ENCODE peak calls at places on chromosomes 1 and 21, in seven cellular contexts. L, Q, G, R, I, S and F are unnamed samples.

GRCh38 chr1:44907909-44908308 is 64.9 kb upstream of the PTCH2 start:
- DNase-seq in L (no peak), Q (no peak), G (peak; percentile 10), R (no peak), I (no peak), S (no peak), F (no peak)

GRCh38 chr1:159184201-159184600 is 12.8 kb downstream of the CADM3 start:
- DNase-seq in L (no peak), Q (no peak), G (no peak), R (no peak), I (no peak), S (no peak), F (no peak)

GRCh38 chr1:43639990-43640794 is 9.8 kb upstream of the KDM4A start:
- DNase-seq in L (no peak), Q (no peak), G (no peak), R (peak; percentile 26), I (no peak), S (no peak), F (no peak)

GRCh38 chr21:42734323-42734971 is 81.0 kb downstream of the PDE9A start:
- DNase-seq in L (no peak), Q (no peak), G (no peak), R (no peak), I (no peak), S (no peak), F (no peak)

GRCh38 chr1:178456472-178456871 is 40.3 kb downstream of the CLEC20A start:
- DNase-seq in L (no peak), Q (no peak), G (no peak), R (no peak), I (no peak), S (no peak), F (no peak)

GRCh38 chr21:45227735-45228134 is 60.0 kb downstream of the POFUT2 start:
- DNase-seq in L (no peak), Q (no peak), G (peak; percentile 87), R (no peak), I (no peak), S (no peak), F (no peak)

GRCh38 chr1:199995096-199995685 is 32.3 kb upstream of the NR5A2 start:
- DNase-seq in L (no peak), Q (no peak), G (no peak), R (no peak), I (no peak), S (no peak), F (no peak)

GRCh38 chr1:95041491-95042165 is 31.1 kb downstream of the ALG14 start:
- DNase-seq in L (no peak), Q (peak; percentile 87), G (peak; percentile 87), R (peak; percentile 58), I (peak; percentile 53), S (peak; percentile 23), F (peak; percentile 80)

GRCh38 chr1:244414543-244414942 is 37.2 kb downstream of the ADSS2 start:
- DNase-seq in L (no peak), Q (peak; percentile 16), G (no peak), R (no peak), I (no peak), S (no peak), F (peak; percentile 8)

GRCh38 chr1:165376041-165376810 is 19.7 kb upstream of the LMX1A start:
- DNase-seq in L (peak; percentile 19), Q (peak; percentile 97), G (peak; percentile 47), R (peak; percentile 54), I (peak; percentile 92), S (no peak), F (no peak)

GRCh38 chr1:86705633-86705985 is 1.2 kb downstream of the SH3GLB1 start:
- DNase-seq in L (no peak), Q (no peak), G (no peak), R (no peak), I (no peak), S (no peak), F (no peak)

GRCh38 chr1:53661496-53661895 is 77.5 kb downstream of the GLIS1 start:
- DNase-seq in L (no peak), Q (no peak), G (no peak), R (no peak), I (peak; percentile 7), S (no peak), F (no peak)

GRCh38 chr1:1075148-1075935 is 1.2 kb upstream of the RNF223 start:
- DNase-seq in L (no peak), Q (no peak), G (no peak), R (no peak), I (peak; percentile 22), S (no peak), F (no peak)

GRCh38 chr21:41845310-41846032 is 33.7 kb downstream of the PRDM15 start:
- DNase-seq in L (no peak), Q (no peak), G (no peak), R (no peak), I (no peak), S (no peak), F (no peak)

GRCh38 chr1:54968581-54968980 is 11.8 kb upstream of the TMEM61 start:
- DNase-seq in L (no peak), Q (no peak), G (no peak), R (no peak), I (no peak), S (no peak), F (no peak)

GRCh38 chr1:162033445-162033844 is 9.8 kb upstream of the OLFML2B start:
- DNase-seq in L (no peak), Q (no peak), G (no peak), R (no peak), I (peak; percentile 52), S (no peak), F (no peak)

GRCh38 chr1:51326839-51327238 is 3.5 kb downstream of the TTC39A start:
- DNase-seq in L (no peak), Q (no peak), G (no peak), R (no peak), I (no peak), S (no peak), F (no peak)

GRCh38 chr1:12650001-12650421 is 6.1 kb downstream of the AADACL4 start:
- DNase-seq in L (no peak), Q (no peak), G (no peak), R (no peak), I (no peak), S (no peak), F (peak; percentile 93)